ENCODE peak calls at places on chromosomes 1 and 21, in six cellular contexts. Q, U, E, R, G and T are unnamed samples.

GRCh38 chr1:8020032-8020431 is 6.1 kb downstream of the ERRFI1 start:
- DNase-seq in R (no peak), E (peak), G (no peak), Q (no peak), U (no peak), T (no peak)

GRCh38 chr1:27658951-27659496 is 13.0 kb downstream of the IFI6 start:
- DNase-seq in Q (no peak), R (no peak), U (peak), E (peak), G (no peak), T (no peak)

GRCh38 chr1:89990976-89991831 is 3.7 kb upstream of the ZNF326 start:
- DNase-seq in Q (no peak), R (no peak), G (no peak), U (no peak), E (no peak), T (no peak)

GRCh38 chr1:229822026-229822425 is 196.0 kb downstream of the URB2 start:
- DNase-seq in U (no peak), E (no peak), Q (no peak), G (no peak), R (no peak), T (no peak)

GRCh38 chr1:176866011-176866410 is 298.5 kb downstream of the ASTN1 start:
- DNase-seq in E (peak), G (no peak), Q (no peak), R (no peak), U (no peak), T (no peak)

GRCh38 chr1:47969478-47969877 is 27.7 kb downstream of the TRABD2B start:
- DNase-seq in U (no peak), G (no peak), E (no peak), Q (no peak), R (no peak), T (no peak)

GRCh38 chr1:185353124-185353523 is 36.1 kb upstream of the IVNS1ABP start:
- DNase-seq in G (no peak), R (no peak), E (no peak), U (no peak), Q (no peak), T (no peak)

GRCh38 chr1:185291647-185292046 is 25.4 kb downstream of the IVNS1ABP start:
- DNase-seq in U (no peak), R (no peak), G (no peak), Q (no peak), E (no peak), T (no peak)

GRCh38 chr21:45126085-45126687 is 51.8 kb downstream of the ADARB1 start:
- DNase-seq in G (no peak), Q (no peak), U (no peak), R (no peak), E (no peak), T (no peak)